ENCODE peak calls at places on chromosomes 2 and 18, in nine cellular contexts. W is KBM-7; L is activated naive CD4-positive, alpha-beta T cell treated with Interleukin-2 at 50 U/mL for 16 hours; N is kidney epithelial cell; G is activated T-helper 9 cell treated with anti-CD3 and anti-CD28 coated beads, Interleukin-2, amount 50 U/mL, for 16 hours; H is sigmoid colon; B is SK-N-DZ; Q is HFF-Myc; J is mesothelial cell of epicardium. U is an unnamed sample.

GRCh38 chr2:73987109-73987947 is 2.6 kb downstream of the TET3 start:
- DNase-seq in W (peak; percentile 74), L (peak; percentile 45), N (no peak), G (no peak), H (no peak), B (no peak), Q (no peak), J (no peak), U (no peak)

GRCh38 chr2:164992818-164993217 is 37.5 kb upstream of the SLC38A11 start:
- DNase-seq in W (peak; percentile 50), L (peak; percentile 8), N (no peak), G (no peak), H (peak; percentile 74), B (peak; percentile 82), Q (peak; percentile 85), J (peak; percentile 60), U (peak; percentile 84)

GRCh38 chr2:122451040-122451439 is 695.6 kb downstream of the TSN start:
- DNase-seq in W (peak; percentile 79), L (no peak), N (no peak), G (no peak), H (no peak), B (peak; percentile 11), Q (no peak), J (no peak), U (peak; percentile 38)

GRCh38 chr2:69652206-69652605 is 8.7 kb upstream of the AAK1 start:
- DNase-seq in W (no peak), L (no peak), N (peak; percentile 65), G (no peak), H (no peak), B (no peak), Q (no peak), J (no peak), U (peak; percentile 49)

GRCh38 chr18:51654441-51655326 is 457.2 kb upstream of the MEX3C start:
- DNase-seq in W (no peak), L (no peak), N (no peak), G (no peak), H (no peak), B (no peak), Q (no peak), J (no peak), U (no peak)

GRCh38 chr2:54457326-54458023 is 1.3 kb downstream of the SPTBN1 start:
- DNase-seq in W (peak; percentile 53), L (no peak), N (no peak), G (no peak), H (peak; percentile 77), B (peak; percentile 64), Q (no peak), J (no peak), U (peak; percentile 44)

GRCh38 chr2:210224660-210225460 is at the start of gene ACADL:
- DNase-seq in W (no peak), L (no peak), N (no peak), G (no peak), H (no peak), B (peak; percentile 26), Q (no peak), J (peak; percentile 71), U (peak; percentile 39)

GRCh38 chr2:118115761-118116160 is 27.5 kb downstream of the INSIG2 start:
- DNase-seq in W (no peak), L (no peak), N (no peak), G (no peak), H (no peak), B (no peak), Q (no peak), J (no peak), U (no peak)

GRCh38 chr2:180787330-180787729 is 193.1 kb upstream of the UBE2E3 start:
- DNase-seq in W (no peak), L (no peak), N (no peak), G (no peak), H (no peak), B (no peak), Q (no peak), J (no peak), U (no peak)

GRCh38 chr2:19099181-19099580 is 259.2 kb downstream of the OSR1 start:
- DNase-seq in W (no peak), L (no peak), N (no peak), G (no peak), H (no peak), B (no peak), Q (no peak), J (no peak), U (no peak)

GRCh38 chr18:66344227-66344626 is 259.7 kb downstream of the CDH19 start:
- DNase-seq in W (no peak), L (no peak), N (no peak), G (no peak), H (no peak), B (no peak), Q (no peak), J (no peak), U (no peak)

GRCh38 chr18:58590231-58590630 is 38.7 kb downstream of the ALPK2 start:
- DNase-seq in W (no peak), L (no peak), N (no peak), G (no peak), H (peak; percentile 81), B (no peak), Q (no peak), J (no peak), U (peak; percentile 88)

GRCh38 chr2:107738268-107738667 is 88.4 kb upstream of the RGPD4 start:
- DNase-seq in W (no peak), L (no peak), N (peak; percentile 41), G (no peak), H (no peak), B (no peak), Q (no peak), J (no peak), U (no peak)

GRCh38 chr18:64275593-64276309 is 126.9 kb upstream of the LINC00305 start:
- DNase-seq in W (no peak), L (no peak), N (no peak), G (no peak), H (no peak), B (no peak), Q (no peak), J (no peak), U (no peak)

GRCh38 chr2:79554899-79555298 is 42.0 kb downstream of the CTNNA2 start:
- DNase-seq in W (no peak), L (no peak), N (no peak), G (no peak), H (no peak), B (no peak), Q (no peak), J (no peak), U (no peak)

GRCh38 chr2:2045191-2045590 is 285.9 kb downstream of the MYT1L start:
- DNase-seq in W (no peak), L (no peak), N (no peak), G (no peak), H (no peak), B (no peak), Q (no peak), J (no peak), U (no peak)

GRCh38 chr2:231601356-231602229 is 8.9 kb downstream of the TEX44 start:
- DNase-seq in W (peak; percentile 82), L (peak; percentile 81), N (no peak), G (peak; percentile 68), H (peak; percentile 90), B (peak; percentile 73), Q (no peak), J (peak; percentile 83), U (peak; percentile 84)

GRCh38 chr2:109694190-109694589 is 80.0 kb downstream of the SOWAHC start:
- DNase-seq in W (no peak), L (no peak), N (no peak), G (no peak), H (peak; percentile 30), B (no peak), Q (no peak), J (no peak), U (peak; percentile 48)

GRCh38 chr2:17719562-17720371 is 33.8 kb downstream of the SMC6 start:
- DNase-seq in W (peak; percentile 24), L (no peak), N (no peak), G (no peak), H (no peak), B (peak; percentile 5), Q (no peak), J (no peak), U (peak; percentile 33)

GRCh38 chr2:17303496-17303895 is 214.7 kb downstream of the RAD51AP2 start:
- DNase-seq in W (no peak), L (no peak), N (no peak), G (no peak), H (no peak), B (no peak), Q (no peak), J (no peak), U (no peak)

GRCh38 chr2:238290715-238291549 is 2.5 kb upstream of the PER2 start:
- DNase-seq in W (no peak), L (no peak), N (no peak), G (no peak), H (peak; percentile 67), B (no peak), Q (no peak), J (no peak), U (no peak)

GRCh38 chr2:112709703-112710102 is 11.1 kb upstream of the NT5DC4 start:
- DNase-seq in W (no peak), L (no peak), N (no peak), G (no peak), H (no peak), B (no peak), Q (no peak), J (no peak), U (no peak)

GRCh38 chr18:62988467-62988866 is 273.1 kb downstream of the PHLPP1 start:
- DNase-seq in W (no peak), L (no peak), N (no peak), G (no peak), H (no peak), B (no peak), Q (no peak), J (no peak), U (no peak)

GRCh38 chr18:12296457-12296856 is 11.6 kb upstream of the TUBB6 start:
- DNase-seq in W (no peak), L (no peak), N (no peak), G (no peak), H (peak; percentile 50), B (no peak), Q (no peak), J (no peak), U (no peak)

GRCh38 chr2:60439219-60439974 is 114.1 kb downstream of the BCL11A start:
- DNase-seq in W (peak; percentile 95), L (no peak), N (no peak), G (no peak), H (peak; percentile 69), B (peak; percentile 47), Q (no peak), J (no peak), U (no peak)

GRCh38 chr2:64291181-64291580 is 147.0 kb upstream of the PELI1 start:
- DNase-seq in W (no peak), L (no peak), N (no peak), G (no peak), H (no peak), B (no peak), Q (no peak), J (no peak), U (no peak)

GRCh38 chr2:227614246-227614645 is 394 bp downstream of the SCYGR3 start:
- DNase-seq in W (no peak), L (no peak), N (no peak), G (no peak), H (no peak), B (no peak), Q (no peak), J (no peak), U (no peak)

U was measured in ACHN.